ENCODE peak calls at places on chromosome 11, in seven cellular contexts. O is HCT116, F is H1, L is HepG2, Q is K562, E is T47D, J is SK-N-SH. K is an unnamed sample.

GRCh38 chr11:76626921-76627391 is 43.6 kb downstream of the LRRC32 start:
- DNase-seq in O (no peak), F (no peak), L (no peak), Q (no peak), E (no peak), J (no peak), K (peak; percentile 88)

GRCh38 chr11:73350908-73351636 is 25.1 kb upstream of the RELT start:
- DNase-seq in O (peak; percentile 41), F (no peak), L (peak; percentile 40), Q (peak; percentile 71), E (peak; percentile 96), J (peak; percentile 90), K (no peak)

GRCh38 chr11:85977751-85978160 is 91.1 kb downstream of the PICALM start:
- DNase-seq in O (no peak), F (no peak), L (no peak), Q (no peak), E (no peak), J (no peak), K (no peak)

GRCh38 chr11:57456960-57457642 is 3.2 kb upstream of the RTN4RL2 start:
- DNase-seq in O (peak; percentile 79), F (no peak), L (peak; percentile 82), Q (peak; percentile 92), E (peak; percentile 88), J (peak; percentile 85), K (no peak)

GRCh38 chr11:96472085-96472484 is 82.3 kb downstream of the JRKL start:
- DNase-seq in O (no peak), F (no peak), L (no peak), Q (peak; percentile 16), E (no peak), J (no peak), K (no peak)

GRCh38 chr11:74255741-74256369 is 55.6 kb downstream of the P4HA3 start:
- DNase-seq in O (peak; percentile 29), F (peak; percentile 17), L (peak; percentile 42), Q (peak; percentile 76), E (peak; percentile 59), J (peak; percentile 73), K (no peak)

GRCh38 chr11:125990244-125990643 is 44.4 kb downstream of the VSIG10L2 start:
- DNase-seq in O (no peak), F (no peak), L (no peak), Q (no peak), E (no peak), J (no peak), K (no peak)

GRCh38 chr11:131397666-131398065 is 27.3 kb downstream of the NTM start:
- DNase-seq in O (no peak), F (no peak), L (no peak), Q (no peak), E (no peak), J (peak; percentile 33), K (no peak)

GRCh38 chr11:62013266-62014157 is 46.1 kb upstream of the FTH1 start:
- DNase-seq in O (no peak), F (no peak), L (no peak), Q (no peak), E (peak; percentile 23), J (no peak), K (no peak)

GRCh38 chr11:79220171-79220570 is 220.7 kb downstream of the TENM4 start:
- DNase-seq in O (no peak), F (no peak), L (no peak), Q (no peak), E (no peak), J (no peak), K (no peak)

GRCh38 chr11:101707477-101707876 is 123.7 kb upstream of the TRPC6 start:
- DNase-seq in O (no peak), F (no peak), L (no peak), Q (no peak), E (no peak), J (no peak), K (no peak)

GRCh38 chr11:130555251-130555841 is 106.9 kb downstream of the ADAMTS15 start:
- DNase-seq in O (no peak), F (no peak), L (no peak), Q (no peak), E (no peak), J (no peak), K (no peak)

GRCh38 chr11:79363261-79363660 is 77.6 kb downstream of the TENM4 start:
- DNase-seq in O (no peak), F (no peak), L (no peak), Q (no peak), E (no peak), J (no peak), K (no peak)

GRCh38 chr11:468493-468892 is 18.4 kb downstream of the PTDSS2 start:
- DNase-seq in O (no peak), F (no peak), L (no peak), Q (no peak), E (no peak), J (no peak), K (no peak)

GRCh38 chr11:13861411-13861810 is 101.1 kb upstream of the SPON1 start:
- DNase-seq in O (no peak), F (no peak), L (no peak), Q (no peak), E (no peak), J (no peak), K (no peak)

GRCh38 chr11:13862845-13863392 is 99.6 kb upstream of the SPON1 start:
- DNase-seq in O (no peak), F (no peak), L (no peak), Q (no peak), E (no peak), J (no peak), K (no peak)

GRCh38 chr11:13857828-13858227 is 104.7 kb upstream of the SPON1 start:
- DNase-seq in O (no peak), F (no peak), L (no peak), Q (no peak), E (peak; percentile 3), J (no peak), K (no peak)

DNA sequence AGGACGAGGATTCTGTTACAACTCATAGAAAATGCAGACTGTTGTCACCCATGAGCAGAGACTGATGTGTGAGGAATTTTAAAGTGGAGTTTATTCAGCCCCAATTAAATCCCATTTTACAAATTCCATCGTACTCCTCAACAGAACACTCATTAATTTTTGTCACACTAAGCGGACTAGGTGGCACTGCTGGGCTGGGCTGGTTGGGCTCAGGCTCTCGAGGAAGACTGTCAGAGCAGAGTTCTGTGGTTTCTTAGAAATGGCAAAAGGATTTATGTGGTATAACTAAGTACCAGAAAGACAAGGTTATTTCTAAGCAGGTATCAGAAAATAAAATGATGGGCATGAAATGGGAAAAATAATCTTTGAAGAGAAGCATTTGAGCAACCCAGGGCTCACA is 102.5 kb upstream of the SPON1 start:
- DNase-seq in O (no peak), F (no peak), L (no peak), Q (no peak), E (no peak), J (no peak), K (no peak)
- TF ChIP-seq JUND in O (no peak), F (no peak), L (no peak), Q (no peak), E (no peak), J (no peak), K (no peak)

GRCh38 chr11:28383471-28383870 is 275.3 kb downstream of the METTL15 start:
- DNase-seq in O (no peak), F (no peak), L (no peak), Q (no peak), E (no peak), J (no peak), K (no peak)

DNA sequence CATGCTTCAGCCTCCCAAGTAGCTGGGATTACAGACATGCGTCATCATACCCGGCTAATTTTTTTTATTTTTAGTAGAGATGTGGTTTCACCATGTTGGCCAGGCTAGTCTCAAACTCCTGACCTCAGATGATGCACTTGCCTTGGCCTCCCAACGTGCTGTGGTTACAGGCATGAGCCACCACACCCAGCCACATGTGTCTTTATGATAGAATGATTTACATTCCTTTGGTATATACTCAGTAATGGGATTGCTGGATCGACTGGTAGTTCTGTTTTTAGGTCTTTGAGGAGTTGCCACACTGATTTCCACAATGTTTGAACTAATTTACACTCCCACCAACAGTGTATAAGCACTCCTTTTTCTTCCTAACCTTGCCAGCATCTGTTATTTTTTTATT is 276.2 kb downstream of the METTL15 start:
- DNase-seq in O (no peak), F (no peak), L (no peak), Q (no peak), E (no peak), J (no peak), K (no peak)
- TF ChIP-seq JUND in O (no peak), F (no peak), L (no peak), Q (no peak), E (no peak), J (no peak), K (no peak)

GRCh38 chr11:117443269-117444186 is 115.9 kb downstream of the CEP164 start:
- DNase-seq in O (no peak), F (peak; percentile 27), L (peak; percentile 40), Q (peak; percentile 65), E (peak; percentile 49), J (peak; percentile 92), K (no peak)
- TF ChIP-seq JUND in O (no peak), F (no peak), L (no peak), Q (no peak), E (no peak), J (no peak), K (no peak)

DNA sequence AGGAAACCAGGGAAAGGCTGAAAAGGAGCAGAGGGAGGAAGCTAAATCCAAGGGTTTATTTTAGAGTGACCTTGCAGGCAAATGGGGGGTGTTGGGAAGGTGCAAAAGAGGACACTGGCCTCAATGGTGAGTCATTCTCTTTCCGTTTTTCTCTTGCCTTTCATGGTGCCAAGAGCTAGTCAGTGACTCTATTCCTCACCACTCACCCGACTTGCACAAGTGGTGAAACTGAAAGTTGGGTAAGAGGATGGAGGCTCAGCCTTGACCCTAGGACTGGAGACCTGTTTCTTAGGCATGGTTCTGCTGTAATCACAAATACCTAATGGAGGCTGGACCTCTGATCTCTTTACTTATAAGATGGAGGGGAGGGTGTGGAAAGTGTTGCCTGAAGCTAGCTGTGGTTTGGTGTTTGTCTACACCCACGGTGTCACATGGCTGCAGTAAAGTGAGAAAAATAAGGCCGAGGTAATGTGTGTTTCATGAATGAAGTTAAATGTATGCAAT is 67.3 kb upstream of the CREB3L1 start:
- DNase-seq in O (no peak), F (no peak), L (peak; percentile 27), Q (peak; percentile 52), E (no peak), J (no peak), K (peak; percentile 15)
- TF ChIP-seq JUND in O (no peak), F (no peak), L (no peak), Q (peak; percentile 91), E (no peak), J (no peak), K (no peak)

DNA sequence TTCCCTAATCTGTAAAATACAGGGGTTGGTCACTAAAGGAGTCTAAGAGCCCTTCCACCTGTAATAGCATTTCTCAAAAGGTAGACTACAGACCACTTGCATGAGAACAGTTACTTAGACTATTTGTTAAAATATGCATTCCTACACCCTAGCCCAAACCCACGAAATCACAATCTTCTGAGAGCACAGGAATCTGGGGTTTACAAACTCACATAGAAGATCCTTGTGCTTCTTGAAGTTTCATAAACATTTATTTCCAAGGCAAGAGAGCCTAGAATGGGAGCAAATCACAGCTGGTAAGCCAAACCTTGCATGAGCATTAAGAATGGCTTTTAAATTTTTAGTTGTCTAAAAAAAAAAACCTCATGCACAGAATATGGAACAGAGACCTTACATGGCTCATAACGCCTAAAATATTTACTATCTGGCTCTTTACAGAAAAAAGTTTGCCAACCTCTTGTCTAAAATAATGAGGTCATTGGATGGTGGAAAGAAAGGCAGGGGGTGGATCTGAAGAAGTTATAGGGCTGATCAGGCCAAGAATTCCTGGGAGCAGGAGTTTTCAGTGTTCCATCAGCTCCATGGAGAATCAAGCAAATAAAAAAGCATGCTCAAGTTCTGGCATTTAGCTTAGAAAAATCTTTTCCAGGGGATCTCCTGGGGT is 133.4 kb downstream of the CCDC34 start:
- DNase-seq in O (no peak), F (no peak), L (no peak), Q (no peak), E (no peak), J (no peak), K (no peak)
- TF ChIP-seq JUND in O (no peak), F (no peak), L (no peak), Q (no peak), E (no peak), J (no peak), K (no peak)